ENCODE peak calls at places on chromosome 9, in four cellular contexts. W is stimulated activated CD4-positive, alpha-beta T cell treated with anti-CD3 and anti-CD28 coated beads, Interleukin-1b, Interleukin-23, amount 100 ng/mL, for 1 hour; L is activated T-helper 1 cell treated with anti-CD3 and anti-CD28 coated beads, Interleukin-2, amount 50 U/mL, for 16 hours; R is central memory CD4-positive, alpha-beta T cell. B is an unnamed sample.

GRCh38 chr9:131318211-131318610 is 28.7 kb downstream of the PLPP7 start:
- DNase-seq in W (no peak), L (no peak), R (no peak), B (no peak)

GRCh38 chr9:12657233-12657632 is 36.0 kb upstream of the TYRP1 start:
- DNase-seq in R (no peak), W (no peak), L (no peak), B (no peak)

GRCh38 chr9:127942152-127943010 is 4.7 kb upstream of the DPM2 start:
- DNase-seq in L (no peak), R (peak), W (no peak), B (peak)

GRCh38 chr9:114655689-114656088 is 1.9 kb downstream of the TEX53 start:
- DNase-seq in L (no peak), R (no peak), W (no peak), B (no peak)

GRCh38 chr9:127611796-127612790 is at the start of gene STXBP1:
- DNase-seq in R (peak), W (peak), L (peak), B (peak)

GRCh38 chr9:88824711-88825110 is 166.6 kb upstream of the S1PR3 start:
- DNase-seq in W (no peak), L (no peak), R (no peak), B (no peak)

GRCh38 chr9:92607773-92608172 is 62.2 kb downstream of the IPPK start:
- DNase-seq in R (no peak), L (no peak), W (no peak), B (no peak)

GRCh38 chr9:99139868-99140267 is 35.0 kb downstream of the TGFBR1 start:
- DNase-seq in R (no peak), L (no peak), W (no peak), B (no peak)

GRCh38 chr9:8895498-8896224 is 1096.1 kb upstream of the DMAC1 start:
- DNase-seq in R (no peak), W (no peak), L (no peak), B (no peak)

GRCh38 chr9:13759624-13760023 is 480.1 kb upstream of the MPDZ start:
- DNase-seq in W (no peak), R (no peak), L (no peak), B (no peak)

GRCh38 chr9:89461302-89461701 is 36.6 kb downstream of the SEMA4D start:
- DNase-seq in R (no peak), W (no peak), L (no peak), B (no peak)

GRCh38 chr9:121778252-121779225 is 127.1 kb downstream of the DAB2IP start:
- DNase-seq in R (no peak), L (no peak), W (no peak), B (no peak)

GRCh38 chr9:136599074-136599531 is 53.3 kb upstream of the NOTCH1 start:
- DNase-seq in R (no peak), L (no peak), W (no peak), B (no peak)

GRCh38 chr9:22595805-22596204 is 149.2 kb downstream of the DMRTA1 start:
- DNase-seq in W (no peak), R (no peak), L (no peak), B (no peak)

GRCh38 chr9:102975246-102975645 is 19.9 kb upstream of the CYLC2 start:
- DNase-seq in L (no peak), R (no peak), W (no peak), B (no peak)

GRCh38 chr9:13020706-13021105 is 245.9 kb downstream of the LURAP1L start:
- DNase-seq in L (no peak), R (no peak), W (no peak), B (no peak)

GRCh38 chr9:113562653-113563381 is 99.3 kb downstream of the RGS3 start:
- DNase-seq in R (no peak), L (no peak), W (no peak), B (no peak)

GRCh38 chr9:99491408-99492259 is 269.6 kb downstream of the SEC61B start:
- DNase-seq in R (no peak), W (no peak), L (no peak), B (no peak)

GRCh38 chr9:75866273-75866871 is 24.1 kb upstream of the PCSK5 start:
- DNase-seq in R (peak), W (peak), L (no peak), B (peak)

GRCh38 chr9:126239515-126239914 is 87.1 kb upstream of the MVB12B start:
- DNase-seq in L (no peak), R (no peak), W (no peak), B (no peak)

GRCh38 chr9:34603610-34604231 is 8.2 kb downstream of the RPP25L start:
- DNase-seq in W (peak), R (peak), L (peak), B (peak)

GRCh38 chr9:87646546-87646945 is 79.4 kb upstream of the CTSL start:
- DNase-seq in R (no peak), L (no peak), W (no peak), B (no peak)

GRCh38 chr9:5263568-5264218 is 32.5 kb downstream of the INSL4 start:
- DNase-seq in R (no peak), L (no peak), W (no peak), B (no peak)